ENCODE peak calls at places on chromosomes 2 and 18, in four cellular contexts. Z is fibroblast of pulmonary artery; S is dorsolateral prefrontal cortex; J is CD4-positive, alpha-beta T cell. N is an unnamed sample.

GRCh38 chr18:72114801-72115594 is 429.1 kb downstream of the CBLN2 start:
- DNase-seq in Z (no peak), S (no peak), J (no peak), N (no peak)

GRCh38 chr2:66534461-66534860 is 99.5 kb downstream of the MEIS1 start:
- DNase-seq in Z (no peak), S (no peak), J (no peak), N (no peak)

GRCh38 chr2:133676392-133677130 is 108.3 kb upstream of the NCKAP5 start:
- DNase-seq in Z (peak), S (no peak), J (no peak), N (no peak)

GRCh38 chr2:110173523-110173922 is 31.3 kb downstream of the NPHP1 start:
- DNase-seq in Z (peak), S (no peak), J (no peak), N (no peak)

GRCh38 chr2:189379731-189380261 is 61.5 kb upstream of the WDR75 start:
- DNase-seq in Z (peak), S (no peak), J (no peak), N (no peak)

GRCh38 chr2:121076885-121077549 is 208.0 kb downstream of the TFCP2L1 start:
- DNase-seq in Z (peak), S (peak), J (peak), N (peak)

GRCh38 chr2:85728883-85729824 is 24.6 kb upstream of the ATOH8 start:
- DNase-seq in Z (peak), S (peak), J (peak), N (peak)

GRCh38 chr18:25826823-25827617 is 263.4 kb downstream of the SS18 start:
- DNase-seq in Z (peak), S (no peak), J (no peak), N (no peak)

GRCh38 chr2:120939595-120940318 is 204.1 kb downstream of the GLI2 start:
- DNase-seq in Z (peak), S (no peak), J (no peak), N (no peak)

GRCh38 chr2:15893689-15894325 is 46.5 kb upstream of the MYCN start:
- DNase-seq in Z (no peak), S (no peak), J (no peak), N (no peak)

GRCh38 chr2:98911376-98912154 is 24.5 kb downstream of the CRACDL start:
- DNase-seq in Z (peak), S (no peak), J (no peak), N (peak)

GRCh38 chr2:73069855-73070650 is 1.5 kb downstream of the SFXN5 start:
- DNase-seq in Z (no peak), S (no peak), J (no peak), N (no peak)

GRCh38 chr2:210713122-210713521 is 156.7 kb downstream of the CPS1 start:
- DNase-seq in Z (no peak), S (no peak), J (no peak), N (no peak)

GRCh38 chr2:174333502-174334277 is 1.1 kb upstream of the SP9 start:
- DNase-seq in Z (no peak), S (no peak), J (no peak), N (peak)

GRCh38 chr2:41791523-41791922 is 256.3 kb upstream of the PKDCC start:
- DNase-seq in Z (peak), S (no peak), J (no peak), N (peak)

GRCh38 chr18:55488473-55488872 is 99.5 kb downstream of the TCF4 start:
- DNase-seq in Z (no peak), S (no peak), J (no peak), N (no peak)

GRCh38 chr18:13762690-13763439 is 36.4 kb downstream of the RNMT start:
- DNase-seq in Z (no peak), S (no peak), J (no peak), N (no peak)

GRCh38 chr2:109436635-109437225 is 177.0 kb downstream of the SEPTIN10 start:
- DNase-seq in Z (no peak), S (peak), J (no peak), N (no peak)

GRCh38 chr2:32355976-32356734 is 668 bp upstream of the BIRC6 start:
- DNase-seq in Z (no peak), S (no peak), J (no peak), N (no peak)

GRCh38 chr2:139177041-139177440 is 396.9 kb upstream of the NXPH2 start:
- DNase-seq in Z (no peak), S (no peak), J (no peak), N (no peak)

GRCh38 chr2:72695676-72696075 is 130.2 kb downstream of the EXOC6B start:
- DNase-seq in Z (no peak), S (no peak), J (no peak), N (no peak)

GRCh38 chr2:199379251-199379650 is 78.5 kb downstream of the SATB2 start:
- DNase-seq in Z (peak), S (no peak), J (no peak), N (no peak)

GRCh38 chr2:2843969-2844548 is 513.0 kb upstream of the MYT1L start:
- DNase-seq in Z (no peak), S (no peak), J (no peak), N (no peak)
- TF ChIP-seq CTCF in Z (no peak), S (no peak), J (no peak), N (peak)

DNA sequence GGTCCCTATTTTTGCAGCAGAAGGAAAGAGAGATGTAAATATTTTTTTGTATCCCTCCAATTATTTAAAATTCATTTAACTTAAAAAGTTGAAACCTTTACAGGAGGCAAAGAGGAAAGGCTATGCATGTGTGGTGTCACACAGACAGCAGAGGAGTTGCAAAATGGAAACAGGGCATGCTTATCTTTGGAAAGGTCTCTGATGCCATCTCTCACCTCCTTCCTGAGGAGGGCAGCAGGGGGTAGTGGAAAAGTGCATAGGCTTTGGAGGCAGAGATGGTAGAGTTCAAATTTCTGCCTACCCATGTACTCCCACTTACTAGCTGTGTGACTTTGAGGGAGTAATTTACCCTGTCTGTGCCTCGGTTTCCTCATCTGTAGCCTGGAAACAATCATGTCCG is 99.6 kb upstream of the MCFD2 start:
- DNase-seq in Z (no peak), S (no peak), J (no peak), N (no peak)
- TF ChIP-seq CTCF in Z (no peak), S (no peak), J (no peak), N (no peak)

GRCh38 chr18:62566199-62566598 is 43.4 kb downstream of the ZCCHC2 start:
- DNase-seq in Z (peak), S (no peak), J (no peak), N (peak)
- TF ChIP-seq CTCF in Z (peak), S (peak), J (peak), N (no peak)

GRCh38 chr2:84424152-84424551 is 34.9 kb downstream of the SUCLG1 start:
- DNase-seq in Z (peak), S (no peak), J (no peak), N (no peak)
- TF ChIP-seq CTCF in Z (peak), S (peak), J (peak), N (peak)

DNA sequence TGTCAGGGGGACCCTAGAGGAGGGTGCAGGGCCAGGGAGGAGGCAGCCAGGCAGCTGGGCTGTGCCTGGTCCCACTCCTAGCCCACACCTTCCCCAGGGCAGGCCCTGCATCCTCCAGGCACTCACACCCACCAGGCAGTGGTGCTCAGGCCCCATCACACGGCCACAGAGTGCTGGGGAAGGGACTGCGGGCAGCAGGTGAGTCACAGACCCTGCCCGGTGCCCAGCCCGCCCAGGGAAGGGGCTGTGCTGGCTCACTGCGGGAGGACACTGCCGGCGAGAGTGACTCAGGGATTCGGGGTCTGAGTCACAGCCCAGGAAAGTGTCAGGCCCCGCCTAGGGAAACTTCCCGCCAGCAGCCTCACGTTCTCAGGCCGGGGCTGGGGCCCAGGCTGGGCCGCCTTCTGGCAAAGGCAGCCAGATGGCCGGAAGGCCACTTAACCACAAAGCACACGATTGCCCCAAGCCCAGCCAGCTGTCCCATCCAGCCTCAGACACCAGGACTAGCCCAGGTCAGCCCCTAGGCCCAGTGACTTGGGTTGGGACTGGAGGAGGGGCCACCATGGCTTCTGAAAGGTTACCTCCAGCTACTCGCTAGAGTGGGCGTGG is 42.2 kb downstream of the BIN1 start:
- DNase-seq in Z (peak), S (no peak), J (no peak), N (peak)
- TF ChIP-seq CTCF in Z (no peak), S (no peak), J (no peak), N (no peak)

GRCh38 chr2:125652260-125652659 is 1003.7 kb upstream of the GYPC start:
- DNase-seq in Z (no peak), S (no peak), J (no peak), N (no peak)

GRCh38 chr2:125654226-125654625 is 1001.7 kb upstream of the GYPC start:
- DNase-seq in Z (no peak), S (no peak), J (no peak), N (no peak)

GRCh38 chr2:125658583-125658982 is 997.4 kb upstream of the GYPC start:
- DNase-seq in Z (no peak), S (no peak), J (no peak), N (no peak)

GRCh38 chr2:125656190-125656589 is 999.8 kb upstream of the GYPC start:
- DNase-seq in Z (no peak), S (no peak), J (no peak), N (no peak)
- TF ChIP-seq CTCF in Z (no peak), S (peak), J (no peak), N (no peak)

N was measured in activated CD8-positive, alpha-beta T cell treated with anti-CD3 and anti-CD28 coated beads for 36 hours.